ENCODE peak calls at places on chromosome X, in seven cellular contexts. K is psoas muscle, V is HFF-Myc, Q is upper lobe of right lung, H is IMR-90, T is AG09309, P is tibial nerve. S is an unnamed sample.
A peak's percentile ranks its signal among the peaks of the same experiment; 100 is the strongest.

GRCh38 chrX:65688403-65688881 is 21.0 kb downstream of the MSN start:
- DNase-seq in K (no peak), V (no peak), Q (no peak), H (peak; percentile 73), T (no peak), P (no peak), S (peak; percentile 66)

GRCh38 chrX:129979207-129979920 is 3.1 kb upstream of the BCORL1 start:
- DNase-seq in K (no peak), V (no peak), Q (no peak), H (no peak), T (no peak), P (no peak), S (no peak)

GRCh38 chrX:148530464-148531077 is 30.2 kb downstream of the AFF2 start:
- DNase-seq in K (no peak), V (no peak), Q (no peak), H (peak; percentile 33), T (peak; percentile 2), P (peak; percentile 19), S (peak; percentile 31)

GRCh38 chrX:40153335-40154221 is 55.8 kb upstream of the BCOR start:
- DNase-seq in K (peak; percentile 48), V (no peak), Q (peak; percentile 76), H (no peak), T (no peak), P (no peak), S (no peak)

GRCh38 chrX:110315541-110315940 is 2.3 kb downstream of the AMMECR1 start:
- DNase-seq in K (no peak), V (no peak), Q (no peak), H (no peak), T (no peak), P (no peak), S (no peak)

GRCh38 chrX:21955398-21956189 is 15.1 kb downstream of the SMS start:
- DNase-seq in K (no peak), V (no peak), Q (no peak), H (no peak), T (no peak), P (no peak), S (no peak)

GRCh38 chrX:2538016-2538415 is 37.2 kb upstream of the DHRSX start:
- DNase-seq in K (no peak), V (no peak), Q (no peak), H (no peak), T (no peak), P (peak; percentile 14), S (no peak)

GRCh38 chrX:118974908-118975671 is 672 bp downstream of the LONRF3 start:
- DNase-seq in K (peak; percentile 48), V (no peak), Q (peak; percentile 82), H (no peak), T (no peak), P (no peak), S (peak; percentile 23)

GRCh38 chrX:53395605-53396298 is 26.7 kb downstream of the SMC1A start:
- DNase-seq in K (no peak), V (no peak), Q (no peak), H (no peak), T (no peak), P (no peak), S (no peak)

GRCh38 chrX:9871871-9872270 is 85.6 kb downstream of the SHROOM2 start:
- DNase-seq in K (no peak), V (no peak), Q (no peak), H (peak; percentile 27), T (peak; percentile 34), P (no peak), S (no peak)

GRCh38 chrX:108198420-108198819 is 106.8 kb downstream of the ATG4A start:
- DNase-seq in K (no peak), V (no peak), Q (no peak), H (no peak), T (no peak), P (no peak), S (peak; percentile 28)

GRCh38 chrX:139720136-139720535 is 12.2 kb upstream of the MCF2 start:
- DNase-seq in K (no peak), V (peak; percentile 1), Q (no peak), H (peak; percentile 68), T (no peak), P (no peak), S (peak; percentile 4)

GRCh38 chrX:106802388-106803275 is at the start of gene TBC1D8B:
- DNase-seq in K (peak; percentile 64), V (peak; percentile 72), Q (peak; percentile 75), H (peak; percentile 92), T (peak; percentile 76), P (peak; percentile 71), S (peak; percentile 90)

GRCh38 chrX:45846328-45846727 is 645.7 kb upstream of the DIPK2B start:
- DNase-seq in K (no peak), V (no peak), Q (no peak), H (no peak), T (no peak), P (no peak), S (no peak)

GRCh38 chrX:30794497-30794896 is 94.6 kb downstream of the TAB3 start:
- DNase-seq in K (no peak), V (no peak), Q (no peak), H (no peak), T (no peak), P (no peak), S (no peak)

GRCh38 chrX:78708830-78709229 is 38.7 kb upstream of the LPAR4 start:
- DNase-seq in K (no peak), V (no peak), Q (no peak), H (no peak), T (no peak), P (peak; percentile 6), S (peak; percentile 0)

DNA sequence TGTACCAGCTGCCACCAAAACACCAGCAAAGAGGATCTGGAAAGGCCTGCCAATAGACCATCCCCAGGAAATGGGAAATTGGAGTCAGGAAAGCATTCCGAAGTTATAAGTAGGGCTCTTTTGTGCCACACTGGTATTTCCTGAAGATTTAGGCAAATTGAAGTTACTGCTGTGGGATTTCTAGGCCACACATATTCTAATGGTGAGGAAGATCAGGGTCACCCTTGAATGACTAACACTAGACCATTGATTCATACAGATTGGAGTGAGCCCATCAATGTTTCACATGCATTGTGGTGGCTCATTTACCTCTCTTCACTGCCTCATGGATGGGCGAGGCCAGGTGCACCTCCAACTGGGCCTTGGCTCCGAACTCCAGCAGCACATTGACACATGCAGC is 22.6 kb downstream of the ASB11 start:
- DNase-seq in K (no peak), V (no peak), Q (no peak), H (no peak), T (no peak), P (no peak), S (peak; percentile 5)
- H3K4me3 ChIP-seq in K (no peak overlapping the region), V (no peak overlapping the region), Q (no peak overlapping the region), H (no peak overlapping the region), T (no peak overlapping the region), P (no peak overlapping the region), S (no peak overlapping the region)

GRCh38 chrX:54447461-54447860 is 7.3 kb downstream of the TSR2 start:
- DNase-seq in K (no peak), V (no peak), Q (no peak), H (no peak), T (no peak), P (no peak), S (peak; percentile 20)

GRCh38 chrX:54449929-54450328 is 9.7 kb downstream of the TSR2 start:
- DNase-seq in K (no peak), V (no peak), Q (no peak), H (no peak), T (no peak), P (no peak), S (no peak)

DNA sequence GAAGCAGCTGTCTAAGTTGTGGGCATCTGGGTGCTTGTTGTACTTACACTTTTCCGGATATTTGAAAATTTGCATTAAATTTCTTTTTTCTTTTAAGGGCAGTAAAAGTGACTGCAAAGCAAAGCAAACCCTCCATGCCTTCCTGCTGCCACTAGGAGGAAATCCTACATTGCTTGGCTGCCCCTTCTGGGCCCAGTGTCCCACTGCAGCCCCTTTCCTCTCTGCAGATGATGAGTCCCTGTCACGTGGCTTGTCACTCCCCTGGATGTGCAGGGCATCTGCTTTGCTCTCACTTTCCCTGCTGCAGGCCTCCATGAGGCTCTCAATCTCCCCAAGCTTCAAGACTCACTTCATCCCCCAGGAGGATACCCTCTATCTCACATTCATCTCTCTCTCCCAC is 12.7 kb downstream of the TSR2 start:
- DNase-seq in K (no peak), V (no peak), Q (no peak), H (peak; percentile 8), T (no peak), P (no peak), S (no peak)
- TF ChIP-seq CTCF in K (no peak), V (peak; percentile 29), Q (no peak), H (peak; percentile 35), T (peak; percentile 30), P (no peak), S (no peak)

GRCh38 chrX:94058728-94059382 is 384.8 kb downstream of the FAM133A start:
- DNase-seq in K (no peak), V (no peak), Q (no peak), H (no peak), T (no peak), P (no peak), S (peak; percentile 16)
- H3K4me3 ChIP-seq in K (no peak overlapping the region), V (no peak overlapping the region), Q (no peak overlapping the region), H (no peak overlapping the region), T (no peak overlapping the region), P (no peak overlapping the region), S (no peak overlapping the region)

GRCh38 chrX:104482757-104483156 is 83.2 kb upstream of the IL1RAPL2 start:
- DNase-seq in K (no peak), V (no peak), Q (no peak), H (no peak), T (no peak), P (no peak), S (peak; percentile 9)
- TF ChIP-seq CTCF in K (no peak), V (no peak), Q (no peak), H (no peak), T (peak; percentile 25), P (no peak), S (peak; percentile 20)

GRCh38 chrX:136711147-136711546 is 63.2 kb downstream of the CD40LG start:
- DNase-seq in K (peak; percentile 34), V (no peak), Q (no peak), H (peak; percentile 36), T (no peak), P (peak; percentile 35), S (peak; percentile 43)

GRCh38 chrX:136712631-136713030 is 64.7 kb downstream of the CD40LG start:
- DNase-seq in K (no peak), V (no peak), Q (no peak), H (no peak), T (no peak), P (no peak), S (no peak)

GRCh38 chrX:136710324-136710951 is 62.5 kb downstream of the CD40LG start:
- DNase-seq in K (no peak), V (no peak), Q (no peak), H (peak; percentile 63), T (no peak), P (no peak), S (peak; percentile 52)

GRCh38 chrX:136718091-136718490 is 62.6 kb downstream of the ARHGEF6 start:
- DNase-seq in K (no peak), V (no peak), Q (no peak), H (no peak), T (no peak), P (no peak), S (no peak)

GRCh38 chrX:136714626-136715599 is 65.8 kb downstream of the ARHGEF6 start:
- DNase-seq in K (no peak), V (no peak), Q (no peak), H (no peak), T (no peak), P (no peak), S (no peak)
- H3K4me3 ChIP-seq in K (no peak overlapping the region), V (no peak overlapping the region), Q (no peak overlapping the region), H (no peak overlapping the region), T (no peak overlapping the region), P (no peak overlapping the region), S (no peak overlapping the region)